ENCODE peak calls at places on chromosome 15, in seven cellular contexts. One of them, this sample, is unnamed.

GRCh38 chr15:40441012-40441735 is 421 bp downstream of the BAHD1 start:
- DNase-seq in transverse colon: no peak
- DNase-seq in CD4-positive, alpha-beta T cell: no peak
- DNase-seq in tibial artery: no peak
- DNase-seq in Peyer's patch: no peak
- DNase-seq in right lobe of liver: no peak
- DNase-seq in left ventricle myocardium inferior: no peak
- DNase-seq in this sample: no peak

GRCh38 chr15:64751464-64751863 is 23.9 kb downstream of the RBPMS2 start:
- DNase-seq in transverse colon: no peak
- DNase-seq in tibial artery: no peak
- DNase-seq in Peyer's patch: no peak
- DNase-seq in left ventricle myocardium inferior: no peak
- DNase-seq in CD4-positive, alpha-beta T cell: no peak
- DNase-seq in right lobe of liver: no peak
- DNase-seq in this sample: no peak

GRCh38 chr15:85462029-85462428 is 81.6 kb downstream of the AKAP13 start:
- DNase-seq in left ventricle myocardium inferior: no peak
- DNase-seq in CD4-positive, alpha-beta T cell: no peak
- DNase-seq in Peyer's patch: no peak
- DNase-seq in right lobe of liver: no peak
- DNase-seq in transverse colon: no peak
- DNase-seq in tibial artery: no peak
- DNase-seq in this sample: no peak

GRCh38 chr15:93266291-93266690 is 177.3 kb upstream of the RGMA start:
- DNase-seq in left ventricle myocardium inferior: no peak
- DNase-seq in transverse colon: no peak
- DNase-seq in CD4-positive, alpha-beta T cell: no peak
- DNase-seq in tibial artery: no peak
- DNase-seq in Peyer's patch: no peak
- DNase-seq in right lobe of liver: no peak
- DNase-seq in this sample: no peak

GRCh38 chr15:70617911-70618287 is 145.5 kb downstream of the UACA start:
- DNase-seq in Peyer's patch: no peak
- DNase-seq in left ventricle myocardium inferior: no peak
- DNase-seq in CD4-positive, alpha-beta T cell: no peak
- DNase-seq in transverse colon: no peak
- DNase-seq in tibial artery: no peak
- DNase-seq in right lobe of liver: no peak
- DNase-seq in this sample: no peak

GRCh38 chr15:94119923-94120775 is 111.2 kb upstream of the MCTP2 start:
- DNase-seq in CD4-positive, alpha-beta T cell: no peak
- DNase-seq in left ventricle myocardium inferior: peak; percentile 27
- DNase-seq in transverse colon: peak; percentile 56
- DNase-seq in Peyer's patch: no peak
- DNase-seq in tibial artery: peak; percentile 73
- DNase-seq in right lobe of liver: no peak
- DNase-seq in this sample: peak; percentile 59

GRCh38 chr15:72302955-72303354 is 17.0 kb downstream of the CELF6 start:
- DNase-seq in transverse colon: no peak
- DNase-seq in left ventricle myocardium inferior: no peak
- DNase-seq in CD4-positive, alpha-beta T cell: no peak
- DNase-seq in tibial artery: no peak
- DNase-seq in Peyer's patch: no peak
- DNase-seq in right lobe of liver: no peak
- DNase-seq in this sample: no peak

GRCh38 chr15:59678620-59679019 is 10.5 kb downstream of the BNIP2 start:
- DNase-seq in tibial artery: no peak
- DNase-seq in right lobe of liver: no peak
- DNase-seq in left ventricle myocardium inferior: no peak
- DNase-seq in transverse colon: no peak
- DNase-seq in CD4-positive, alpha-beta T cell: no peak
- DNase-seq in Peyer's patch: no peak
- DNase-seq in this sample: no peak

GRCh38 chr15:60004846-60005351 is 788 bp downstream of the FOXB1 start:
- DNase-seq in Peyer's patch: peak; percentile 51
- DNase-seq in right lobe of liver: peak; percentile 31
- DNase-seq in tibial artery: no peak
- DNase-seq in left ventricle myocardium inferior: no peak
- DNase-seq in CD4-positive, alpha-beta T cell: peak; percentile 44
- DNase-seq in transverse colon: no peak
- DNase-seq in this sample: no peak

GRCh38 chr15:74403981-74404563 is 29.7 kb downstream of the SEMA7A start:
- DNase-seq in tibial artery: no peak
- DNase-seq in Peyer's patch: no peak
- DNase-seq in right lobe of liver: no peak
- DNase-seq in CD4-positive, alpha-beta T cell: no peak
- DNase-seq in left ventricle myocardium inferior: no peak
- DNase-seq in transverse colon: no peak
- DNase-seq in this sample: no peak

GRCh38 chr15:47411733-47412530 is 305.4 kb upstream of the SEMA6D start:
- DNase-seq in right lobe of liver: no peak
- DNase-seq in transverse colon: no peak
- DNase-seq in left ventricle myocardium inferior: no peak
- DNase-seq in CD4-positive, alpha-beta T cell: no peak
- DNase-seq in Peyer's patch: no peak
- DNase-seq in tibial artery: no peak
- DNase-seq in this sample: no peak

GRCh38 chr15:62436235-62436634 is 271.1 kb upstream of the C2CD4B start:
- DNase-seq in CD4-positive, alpha-beta T cell: no peak
- DNase-seq in tibial artery: no peak
- DNase-seq in transverse colon: peak; percentile 19
- DNase-seq in right lobe of liver: no peak
- DNase-seq in Peyer's patch: no peak
- DNase-seq in left ventricle myocardium inferior: no peak
- DNase-seq in this sample: no peak

GRCh38 chr15:99197861-99198260 is 51.5 kb downstream of the TTC23 start:
- DNase-seq in CD4-positive, alpha-beta T cell: no peak
- DNase-seq in tibial artery: no peak
- DNase-seq in left ventricle myocardium inferior: no peak
- DNase-seq in right lobe of liver: no peak
- DNase-seq in Peyer's patch: no peak
- DNase-seq in transverse colon: no peak
- DNase-seq in this sample: no peak

GRCh38 chr15:22979699-22980188 is 424 bp downstream of the CYFIP1 start:
- DNase-seq in Peyer's patch: peak; percentile 64
- DNase-seq in left ventricle myocardium inferior: no peak
- DNase-seq in transverse colon: peak; percentile 26
- DNase-seq in tibial artery: no peak
- DNase-seq in right lobe of liver: peak; percentile 53
- DNase-seq in CD4-positive, alpha-beta T cell: no peak
- DNase-seq in this sample: peak; percentile 65

GRCh38 chr15:80804970-80805495 is 25.9 kb downstream of the CEMIP start:
- DNase-seq in tibial artery: no peak
- DNase-seq in right lobe of liver: no peak
- DNase-seq in left ventricle myocardium inferior: no peak
- DNase-seq in CD4-positive, alpha-beta T cell: no peak
- DNase-seq in transverse colon: no peak
- DNase-seq in Peyer's patch: no peak
- DNase-seq in this sample: no peak

GRCh38 chr15:94674251-94674650 is 442.9 kb downstream of the MCTP2 start:
- DNase-seq in Peyer's patch: no peak
- DNase-seq in left ventricle myocardium inferior: no peak
- DNase-seq in transverse colon: no peak
- DNase-seq in tibial artery: no peak
- DNase-seq in CD4-positive, alpha-beta T cell: no peak
- DNase-seq in right lobe of liver: no peak
- DNase-seq in this sample: no peak

GRCh38 chr15:93854088-93854487 is 377.3 kb upstream of the MCTP2 start:
- DNase-seq in left ventricle myocardium inferior: no peak
- DNase-seq in transverse colon: no peak
- DNase-seq in Peyer's patch: no peak
- DNase-seq in right lobe of liver: no peak
- DNase-seq in tibial artery: no peak
- DNase-seq in CD4-positive, alpha-beta T cell: no peak
- DNase-seq in this sample: no peak

GRCh38 chr15:41085029-41085428 is 31.1 kb downstream of the INO80 start:
- DNase-seq in tibial artery: no peak
- DNase-seq in transverse colon: no peak
- DNase-seq in CD4-positive, alpha-beta T cell: no peak
- DNase-seq in left ventricle myocardium inferior: no peak
- DNase-seq in Peyer's patch: no peak
- DNase-seq in right lobe of liver: no peak
- DNase-seq in this sample: no peak

GRCh38 chr15:59200560-59200959 is 6.1 kb upstream of the LDHAL6B start:
- DNase-seq in right lobe of liver: no peak
- DNase-seq in CD4-positive, alpha-beta T cell: no peak
- DNase-seq in Peyer's patch: no peak
- DNase-seq in left ventricle myocardium inferior: no peak
- DNase-seq in transverse colon: no peak
- DNase-seq in tibial artery: no peak
- DNase-seq in this sample: no peak

GRCh38 chr15:63466378-63467192 is 37.8 kb upstream of the USP3 start:
- DNase-seq in right lobe of liver: peak; percentile 56
- DNase-seq in CD4-positive, alpha-beta T cell: peak; percentile 45
- DNase-seq in Peyer's patch: no peak
- DNase-seq in tibial artery: no peak
- DNase-seq in left ventricle myocardium inferior: no peak
- DNase-seq in transverse colon: no peak
- DNase-seq in this sample: no peak

GRCh38 chr15:83248151-83248851 is 36.2 kb downstream of the BNC1 start:
- DNase-seq in transverse colon: no peak
- DNase-seq in CD4-positive, alpha-beta T cell: no peak
- DNase-seq in Peyer's patch: no peak
- DNase-seq in tibial artery: no peak
- DNase-seq in right lobe of liver: no peak
- DNase-seq in left ventricle myocardium inferior: no peak
- DNase-seq in this sample: no peak

GRCh38 chr15:84752195-84752594 is 3.8 kb downstream of the ZNF592 start:
- DNase-seq in tibial artery: no peak
- DNase-seq in right lobe of liver: no peak
- DNase-seq in Peyer's patch: no peak
- DNase-seq in transverse colon: no peak
- DNase-seq in CD4-positive, alpha-beta T cell: no peak
- DNase-seq in left ventricle myocardium inferior: no peak
- DNase-seq in this sample: no peak

DNA sequence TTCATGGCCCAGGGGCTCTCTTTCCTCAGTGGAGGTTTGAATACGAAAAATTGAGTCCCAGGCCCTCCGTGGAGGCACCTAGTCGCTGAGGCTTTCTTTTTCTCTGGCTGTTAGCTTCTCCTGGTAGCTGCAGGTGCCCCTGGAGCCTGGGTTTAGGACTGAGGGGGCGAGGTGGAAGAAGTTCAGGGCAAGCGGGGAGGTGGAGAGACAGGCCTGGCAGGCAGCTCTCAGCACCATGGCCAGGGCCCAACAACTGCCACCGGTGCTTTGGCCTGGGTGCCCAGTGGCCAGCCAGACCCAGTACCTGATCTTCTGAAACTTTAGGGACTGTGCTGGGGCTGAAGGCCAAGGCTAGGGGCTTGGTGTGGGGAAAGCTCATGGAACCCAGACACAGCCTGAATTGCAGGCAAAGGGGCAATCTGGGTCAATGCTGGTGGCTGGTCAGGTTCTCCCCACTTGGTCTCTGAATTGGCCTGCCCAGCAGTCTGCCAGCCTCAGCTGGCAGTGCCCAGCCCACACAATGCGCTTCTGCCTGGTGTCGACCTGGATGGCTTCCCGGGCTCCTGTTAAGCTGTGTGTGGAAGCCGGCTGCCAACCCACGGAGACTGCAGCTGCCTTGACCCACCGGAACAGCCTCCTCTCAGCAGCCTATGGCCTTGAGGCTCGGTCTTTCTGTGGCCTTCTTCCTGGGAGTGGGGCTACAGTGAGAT is 30.3 kb upstream of the POLG start:
- DNase-seq in right lobe of liver: no peak
- DNase-seq in Peyer's patch: no peak
- DNase-seq in CD4-positive, alpha-beta T cell: no peak
- DNase-seq in left ventricle myocardium inferior: no peak
- DNase-seq in tibial artery: no peak
- DNase-seq in transverse colon: no peak
- DNase-seq in this sample: no peak
- H3K27me3 ChIP-seq in right lobe of liver: peaks cover 21% of the 10 kb centered on the region
- H3K27me3 ChIP-seq in Peyer's patch: no peaks in the 10 kb centered on the region
- H3K27me3 ChIP-seq in CD4-positive, alpha-beta T cell: peaks cover 99% of the 10 kb centered on the region
- H3K27me3 ChIP-seq in left ventricle myocardium inferior: peaks cover 100% of the 10 kb centered on the region
- H3K27me3 ChIP-seq in tibial artery: peaks cover 100% of the 10 kb centered on the region
- H3K27me3 ChIP-seq in transverse colon: peaks cover 100% of the 10 kb centered on the region
- H3K27me3 ChIP-seq in this sample: peaks cover 13% of the 10 kb centered on the region

DNA sequence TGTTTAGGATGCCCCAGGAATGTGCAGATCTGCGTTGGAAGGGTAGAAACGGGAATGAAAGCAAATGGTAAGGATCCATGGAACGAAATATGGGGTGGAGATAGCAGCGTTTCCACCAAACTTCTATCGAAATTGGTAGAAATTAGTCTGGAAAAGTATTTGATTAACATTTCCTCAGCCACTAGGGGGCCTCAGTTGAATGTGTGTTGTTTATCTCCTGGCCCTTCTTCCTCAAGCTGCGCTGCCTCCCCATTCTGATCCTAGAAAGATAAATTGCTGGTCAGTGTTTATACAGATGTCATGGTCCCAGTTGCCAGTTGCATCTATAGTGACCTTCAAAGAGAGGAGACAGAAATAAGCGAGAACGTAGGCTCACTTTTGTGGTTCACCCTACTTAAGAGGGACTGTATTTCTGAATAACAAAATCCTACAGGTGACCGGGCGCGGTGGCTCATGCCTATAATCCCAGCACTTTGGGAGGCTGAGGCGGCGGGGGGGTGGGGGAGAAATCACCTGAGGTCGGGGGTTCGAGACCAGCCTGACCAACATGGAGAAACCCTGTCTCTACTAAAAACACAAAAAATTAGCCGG is 457.1 kb downstream of the SQOR start:
- DNase-seq in transverse colon: peak; percentile 14
- DNase-seq in tibial artery: no peak
- DNase-seq in right lobe of liver: no peak
- DNase-seq in Peyer's patch: no peak
- DNase-seq in CD4-positive, alpha-beta T cell: no peak
- DNase-seq in left ventricle myocardium inferior: no peak
- DNase-seq in this sample: peak; percentile 8
- TF ChIP-seq CTCF in transverse colon: peak; percentile 37
- TF ChIP-seq CTCF in tibial artery: no peak
- TF ChIP-seq CTCF in right lobe of liver: peak; percentile 37
- TF ChIP-seq CTCF in Peyer's patch: peak; percentile 31
- TF ChIP-seq CTCF in CD4-positive, alpha-beta T cell: no peak
- TF ChIP-seq CTCF in left ventricle myocardium inferior: peak; percentile 56
- TF ChIP-seq CTCF in this sample: no peak

DNA sequence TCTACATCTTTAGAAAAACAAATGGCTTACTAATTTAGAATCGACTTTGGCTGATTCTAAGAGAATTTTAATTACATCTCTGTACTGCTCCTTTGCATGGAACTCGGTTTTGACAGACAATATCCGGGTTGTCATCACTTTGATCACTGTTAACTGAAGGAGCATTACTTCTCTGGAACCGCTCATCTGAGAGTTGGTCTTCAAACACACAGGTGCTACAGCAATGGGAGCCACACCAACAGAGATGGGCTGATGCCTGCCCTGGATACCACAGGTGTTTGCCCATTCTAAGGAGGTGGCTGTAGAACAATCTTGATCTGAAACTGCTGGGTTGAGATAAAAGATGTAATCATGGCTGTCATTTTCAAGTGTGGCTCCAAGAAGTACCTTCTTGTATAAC is 21.6 kb downstream of the LINS1 start:
- DNase-seq in tibial artery: no peak
- DNase-seq in left ventricle myocardium inferior: no peak
- DNase-seq in Peyer's patch: no peak
- DNase-seq in CD4-positive, alpha-beta T cell: no peak
- DNase-seq in right lobe of liver: no peak
- DNase-seq in transverse colon: no peak
- DNase-seq in this sample: no peak
- H3K27me3 ChIP-seq in tibial artery: no peaks in the 10 kb centered on the region
- H3K27me3 ChIP-seq in left ventricle myocardium inferior: no peaks in the 10 kb centered on the region
- H3K27me3 ChIP-seq in Peyer's patch: no peaks in the 10 kb centered on the region
- H3K27me3 ChIP-seq in CD4-positive, alpha-beta T cell: no peaks in the 10 kb centered on the region
- H3K27me3 ChIP-seq in right lobe of liver: no peaks in the 10 kb centered on the region
- H3K27me3 ChIP-seq in transverse colon: no peaks in the 10 kb centered on the region
- H3K27me3 ChIP-seq in this sample: no peaks in the 10 kb centered on the region

GRCh38 chr15:79431636-79432344 is at the start of gene MINAR1:
- DNase-seq in right lobe of liver: no peak
- DNase-seq in CD4-positive, alpha-beta T cell: no peak
- DNase-seq in Peyer's patch: no peak
- DNase-seq in left ventricle myocardium inferior: no peak
- DNase-seq in tibial artery: no peak
- DNase-seq in transverse colon: no peak
- DNase-seq in this sample: peak; percentile 73
- TF ChIP-seq CTCF in right lobe of liver: no peak
- TF ChIP-seq CTCF in CD4-positive, alpha-beta T cell: no peak
- TF ChIP-seq CTCF in Peyer's patch: no peak
- TF ChIP-seq CTCF in left ventricle myocardium inferior: no peak
- TF ChIP-seq CTCF in tibial artery: no peak
- TF ChIP-seq CTCF in transverse colon: no peak
- TF ChIP-seq CTCF in this sample: no peak

This sample was measured in pancreas.